ENCODE peak calls at places on chromosomes 11 and 22, in four cellular contexts. R is CD4-positive, alpha-beta T cell; Y is sigmoid colon; A is AG04450. E is an unnamed sample.
A peak's percentile ranks its signal among the peaks of the same experiment; 100 is the strongest.

GRCh38 chr11:2510626-2511402 is 66.0 kb downstream of the KCNQ1 start:
- DNase-seq in A (no peak), R (no peak), Y (no peak), E (no peak)

GRCh38 chr11:123707606-123708205 is 33.8 kb downstream of the ZNF202 start:
- DNase-seq in A (peak; percentile 39), Y (no peak), R (peak; percentile 49), E (peak; percentile 85)

GRCh38 chr11:72712168-72712721 is 38.0 kb upstream of the PDE2A start:
- DNase-seq in A (no peak), Y (peak; percentile 79), R (no peak), E (no peak)

GRCh38 chr22:25351631-25352293 is 132.3 kb downstream of the CRYBB2 start:
- DNase-seq in A (no peak), Y (peak; percentile 45), R (no peak), E (no peak)

GRCh38 chr22:19728836-19729235 is 5.5 kb downstream of the GP1BB start:
- DNase-seq in Y (no peak), A (no peak), R (no peak), E (no peak)

GRCh38 chr11:61353109-61354067 is 8.3 kb downstream of the CYB561A3 start:
- DNase-seq in R (no peak), A (no peak), Y (no peak), E (no peak)

GRCh38 chr22:42174062-42174461 is 43.5 kb upstream of the CYP2D6 start:
- DNase-seq in Y (no peak), A (peak; percentile 20), R (no peak), E (no peak)

GRCh38 chr22:44971651-44972362 is 38.0 kb downstream of the PHF21B start:
- DNase-seq in A (no peak), R (no peak), Y (no peak), E (no peak)

GRCh38 chr11:19953909-19954308 is 206.4 kb downstream of the DBX1 start:
- DNase-seq in R (no peak), A (peak; percentile 62), Y (no peak), E (peak; percentile 71)

GRCh38 chr11:46039990-46040389 is 81.3 kb downstream of the PHF21A start:
- DNase-seq in Y (no peak), A (no peak), R (no peak), E (no peak)

GRCh38 chr11:31237819-31238771 is 131.4 kb downstream of the DCDC1 start:
- DNase-seq in R (no peak), A (no peak), Y (no peak), E (peak; percentile 77)

GRCh38 chr11:12272821-12273617 is 104.4 kb upstream of the PARVA start:
- DNase-seq in R (no peak), A (no peak), Y (peak; percentile 53), E (no peak)

GRCh38 chr11:46049325-46049860 is 71.9 kb downstream of the PHF21A start:
- DNase-seq in Y (no peak), R (no peak), A (no peak), E (no peak)

GRCh38 chr11:117045196-117045595 is 53.0 kb downstream of the SIK3 start:
- DNase-seq in A (peak; percentile 15), Y (no peak), R (no peak), E (peak; percentile 34)

GRCh38 chr11:117684731-117685130 is 112.3 kb downstream of the DSCAML1 start:
- DNase-seq in A (no peak), R (no peak), Y (no peak), E (no peak)

GRCh38 chr11:12841946-12842630 is 167.0 kb upstream of the RASSF10 start:
- DNase-seq in Y (no peak), R (no peak), A (no peak), E (peak; percentile 67)

DNA sequence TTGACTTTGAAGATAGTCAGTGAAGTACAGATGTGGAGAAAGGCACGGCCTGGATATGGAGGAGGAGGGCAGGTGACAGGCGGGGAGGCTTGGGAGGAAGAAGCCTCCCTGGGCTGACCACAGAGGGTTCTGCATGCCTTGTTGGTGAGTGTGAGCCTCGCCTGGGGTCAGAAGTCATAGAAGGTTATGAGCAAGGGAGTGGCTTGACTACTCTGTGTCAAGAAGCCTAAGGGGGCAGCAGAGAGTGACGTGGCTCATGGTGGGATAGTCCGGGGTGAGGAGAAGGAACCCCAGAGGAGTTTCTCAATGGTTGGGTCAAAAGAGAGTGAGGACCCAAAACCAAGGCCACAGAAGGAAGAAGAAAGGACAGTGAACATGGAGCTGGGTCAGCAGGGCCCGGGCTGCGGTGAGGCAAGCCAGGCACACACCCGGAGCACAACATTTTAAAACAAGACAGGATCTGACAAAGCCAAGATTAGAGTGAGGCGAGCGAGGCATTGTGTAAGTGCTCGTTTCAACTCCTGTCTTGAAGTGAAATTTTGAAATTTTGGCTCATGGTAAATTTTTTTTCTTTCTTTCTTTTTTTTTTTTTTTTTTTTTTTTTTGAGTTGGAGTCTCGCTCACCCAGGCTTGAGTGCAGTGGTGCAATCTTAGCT is 31.9 kb downstream of the PDGFB start:
- DNase-seq in A (no peak), R (no peak), Y (peak; percentile 40), E (peak; percentile 64)
- H3K27ac ChIP-seq in A (no peak overlapping the region), R (no peak overlapping the region), Y (no peak overlapping the region), E (peak overlapping the region; percentile 94)

DNA sequence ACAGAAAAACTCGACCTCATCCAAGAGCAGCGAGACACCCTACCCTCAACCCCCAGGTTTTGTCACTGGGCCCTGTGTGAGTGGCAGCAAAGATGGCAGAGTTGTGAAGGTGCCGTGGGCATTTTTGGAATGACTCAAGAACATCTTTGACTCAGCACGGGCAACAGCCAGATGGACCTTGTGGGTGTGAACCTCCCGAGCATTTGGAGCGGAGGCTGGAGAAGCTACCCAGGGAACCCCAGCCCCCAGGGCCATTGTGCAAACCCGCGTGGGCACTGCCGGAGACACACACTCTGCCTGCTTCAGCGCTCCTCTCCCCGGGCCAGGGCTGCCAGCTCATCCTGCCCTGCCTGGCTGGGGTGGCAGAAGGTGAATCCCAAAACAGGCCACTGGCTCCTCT is 66.1 kb downstream of the PANX1 start:
- DNase-seq in R (no peak), Y (no peak), A (no peak), E (no peak)
- TF ChIP-seq CTCF in R (no peak), Y (no peak), A (no peak), E (no peak)

GRCh38 chr11:85279267-85279666 is 347.9 kb downstream of the DLG2 start:
- DNase-seq in R (no peak), A (no peak), Y (no peak), E (no peak)
- H3K27ac ChIP-seq in R (no peak overlapping the region), A (no peak overlapping the region), Y (no peak overlapping the region), E (no peak overlapping the region)

GRCh38 chr11:109851780-109852390 is 241.3 kb upstream of the ZC3H12C start:
- DNase-seq in R (no peak), A (no peak), Y (no peak), E (no peak)

GRCh38 chr11:109856958-109857357 is 236.2 kb upstream of the ZC3H12C start:
- DNase-seq in R (no peak), Y (no peak), A (no peak), E (no peak)

GRCh38 chr11:109849946-109850345 is 243.2 kb upstream of the ZC3H12C start:
- DNase-seq in Y (no peak), A (no peak), R (no peak), E (no peak)

GRCh38 chr11:109854696-109855095 is 238.5 kb upstream of the ZC3H12C start:
- DNase-seq in Y (no peak), R (no peak), A (no peak), E (no peak)

GRCh38 chr11:109853156-109853776 is 239.9 kb upstream of the ZC3H12C start:
- DNase-seq in Y (no peak), A (peak; percentile 63), R (no peak), E (peak; percentile 71)
- TF ChIP-seq CTCF in Y (no peak), A (peak; percentile 83), R (no peak), E (peak; percentile 88)

DNA sequence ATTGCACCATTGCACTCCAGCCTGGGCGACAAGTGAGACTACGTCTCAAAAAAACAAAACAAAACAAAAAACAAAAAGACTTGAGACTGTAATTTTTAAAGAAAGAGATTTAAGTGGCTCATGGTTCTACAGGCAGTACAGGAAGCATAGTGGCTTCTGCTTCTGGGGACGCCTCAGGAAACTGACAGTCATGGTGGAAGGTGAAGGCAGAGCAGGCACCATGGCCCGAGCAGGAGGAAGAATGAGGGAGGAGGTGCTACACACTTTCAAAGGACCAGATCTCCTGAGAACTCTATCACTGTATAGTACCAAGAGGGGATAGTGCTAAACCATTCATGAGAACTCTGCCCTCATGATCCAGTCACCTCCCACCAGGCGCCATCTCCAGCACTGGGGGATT is 52.0 kb downstream of the CBL start:
- DNase-seq in Y (no peak), A (no peak), R (peak; percentile 11), E (peak; percentile 32)
- H3K27ac ChIP-seq in Y (no peak overlapping the region), A (no peak overlapping the region), R (peak overlapping the region; percentile 43), E (peak overlapping the region; percentile 79)

DNA sequence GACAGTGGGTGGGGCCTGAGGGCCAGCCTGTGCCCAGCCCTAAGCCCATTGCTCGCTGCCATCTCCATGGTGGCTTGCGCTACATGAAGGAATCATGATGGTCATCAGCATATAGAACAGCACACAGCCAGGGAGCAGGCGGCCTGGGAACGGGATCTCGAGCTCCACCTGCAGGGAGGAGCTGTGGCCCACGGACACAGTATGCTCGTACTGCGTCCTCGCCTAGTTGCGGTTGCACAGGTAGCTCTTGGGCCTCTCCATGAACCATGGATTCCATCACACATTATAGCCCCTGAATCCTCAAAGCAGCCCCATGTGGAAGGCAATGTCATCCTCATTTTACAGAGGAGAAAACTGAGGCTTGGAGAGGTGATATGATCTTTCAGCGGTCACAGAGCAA is 15.1 kb downstream of the SEC14L4 start:
- DNase-seq in R (no peak), Y (no peak), A (no peak), E (peak; percentile 33)
- TF ChIP-seq CTCF in R (no peak), Y (no peak), A (peak; percentile 12), E (no peak)

DNA sequence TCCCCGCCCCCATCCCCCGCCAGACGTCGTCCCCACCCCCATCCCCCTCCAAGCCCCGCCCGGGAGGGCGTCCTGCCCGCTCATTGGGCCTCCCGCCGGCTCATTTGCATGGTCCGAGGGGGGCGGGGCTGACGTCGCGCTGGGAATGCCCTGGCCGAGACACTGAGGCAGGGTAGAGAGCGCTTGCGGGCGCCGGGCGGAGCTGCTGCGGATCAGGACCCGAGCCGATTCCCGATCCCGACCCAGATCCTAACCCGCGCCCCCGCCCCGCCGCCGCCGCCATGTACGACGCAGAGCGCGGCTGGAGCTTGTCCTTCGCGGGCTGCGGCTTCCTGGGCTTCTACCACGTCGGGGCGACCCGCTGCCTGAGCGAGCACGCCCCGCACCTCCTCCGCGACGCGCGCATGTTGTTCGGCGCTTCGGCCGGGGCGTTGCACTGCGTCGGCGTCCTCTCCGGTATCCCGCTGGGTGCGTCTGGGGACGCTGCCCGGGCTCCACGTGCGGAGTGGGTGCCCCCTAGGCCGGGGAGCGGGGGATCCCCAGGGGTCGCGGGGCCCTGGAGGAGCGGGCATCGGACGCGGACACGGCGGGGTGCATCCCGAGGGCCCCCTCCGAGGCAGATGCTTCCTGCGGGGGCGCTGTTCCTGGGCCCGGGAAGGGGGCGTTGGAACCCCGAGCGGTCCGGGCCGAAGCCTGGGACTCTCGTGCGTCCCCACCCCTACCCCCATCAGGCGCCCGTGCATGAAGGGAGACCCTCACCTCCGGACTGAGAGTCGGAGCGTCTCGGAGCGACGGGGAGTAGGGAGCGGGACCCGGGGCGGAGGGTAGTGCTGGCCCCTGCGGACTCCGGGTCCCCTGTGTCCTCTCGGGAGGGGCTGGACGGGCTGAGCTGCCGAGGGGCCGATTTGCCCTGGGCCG is at the start of gene PNPLA3:
- DNase-seq in Y (peak; percentile 92), A (peak; percentile 50), R (peak; percentile 69), E (peak; percentile 98)
- H3K27ac ChIP-seq in Y (no peak within 1 kb of the TSS), A (peak within 1 kb of the TSS; percentile 11), R (no peak within 1 kb of the TSS), E (peak within 1 kb of the TSS; percentile 86)

E was measured in GM23338.